ENCODE peak calls at places on chromosome X, in ten cellular contexts. P is GM20000; Y is NCI-H1092; R is naive thymus-derived CD8-positive, alpha-beta T cell; T is T-helper 1 cell; S is activated T-cell treated with anti-CD3 and anti-CD28 coated beads, Interleukin-2, amount 50 U/mL, for 1 hour; Q is EH; D is germinal center; X is breast epithelium; Z is H54. M is an unnamed sample.

GRCh38 chrX:9532349-9532748 is 67.5 kb downstream of the TBL1X start:
- DNase-seq in Y (no peak), S (no peak), P (no peak), Q (no peak), D (no peak), X (no peak), Z (no peak), T (no peak), R (no peak), M (no peak)

GRCh38 chrX:154096140-154097002 is 1.1 kb downstream of the MECP2 start:
- DNase-seq in X (no peak), Q (peak; percentile 63), Z (no peak), T (no peak), S (peak; percentile 31), Y (no peak), P (peak; percentile 22), D (peak; percentile 1), R (no peak), M (no peak)

GRCh38 chrX:47840106-47840505 is 3.4 kb downstream of the ZNF81 start:
- DNase-seq in Z (no peak), D (no peak), Q (no peak), S (no peak), X (no peak), T (no peak), Y (no peak), P (no peak), R (no peak), M (no peak)

GRCh38 chrX:129637217-129638109 is 17.3 kb downstream of the APLN start:
- DNase-seq in X (peak; percentile 34), D (peak; percentile 52), T (peak; percentile 26), P (peak; percentile 67), R (peak; percentile 51), Y (peak; percentile 51), Q (peak; percentile 61), Z (no peak), S (peak; percentile 79), M (peak; percentile 79)

GRCh38 chrX:40960041-40960440 is 125.2 kb upstream of the USP9X start:
- DNase-seq in P (no peak), X (no peak), S (no peak), Z (no peak), Y (no peak), T (no peak), R (no peak), D (no peak), Q (no peak), M (no peak)

GRCh38 chrX:1925053-1925481 is 310.2 kb downstream of the ASMT start:
- DNase-seq in P (no peak), Q (peak; percentile 32), X (no peak), S (no peak), R (no peak), T (no peak), D (no peak), Y (no peak), Z (no peak), M (no peak)

GRCh38 chrX:20143539-20143938 is 1.9 kb upstream of the EIF1AX start:
- DNase-seq in Z (no peak), D (no peak), T (no peak), X (no peak), R (no peak), S (no peak), Y (no peak), Q (no peak), P (no peak), M (no peak)

GRCh38 chrX:30228526-30228925 is 1.9 kb upstream of the MAGEB3 start:
- DNase-seq in Y (no peak), X (no peak), R (no peak), D (no peak), Q (no peak), T (no peak), Z (no peak), S (no peak), P (no peak), M (no peak)

GRCh38 chrX:134990475-134991473 is at the start of gene SMIM10:
- DNase-seq in S (peak; percentile 32), D (peak; percentile 2), X (peak; percentile 23), T (no peak), Y (no peak), P (peak; percentile 24), Z (peak; percentile 69), Q (peak; percentile 86), R (no peak), M (peak; percentile 17)

GRCh38 chrX:40058719-40059118 is 39.0 kb downstream of the BCOR start:
- DNase-seq in Z (no peak), S (no peak), P (no peak), Q (no peak), T (no peak), R (no peak), Y (peak; percentile 94), X (no peak), D (no peak), M (no peak)

GRCh38 chrX:19332983-19333382 is 10.7 kb upstream of the PDHA1 start:
- DNase-seq in P (no peak), Z (no peak), T (no peak), S (no peak), Y (peak; percentile 71), R (no peak), X (no peak), D (no peak), Q (peak; percentile 50), M (no peak)

GRCh38 chrX:133287860-133288259 is 69.7 kb upstream of the TFDP3 start:
- DNase-seq in T (no peak), X (no peak), Z (no peak), Q (no peak), R (no peak), P (no peak), D (no peak), Y (no peak), S (no peak), M (no peak)

GRCh38 chrX:50157545-50158125 is 43.2 kb downstream of the AKAP4 start:
- DNase-seq in Z (no peak), R (no peak), S (no peak), T (no peak), P (no peak), D (no peak), X (no peak), Y (no peak), Q (peak; percentile 22), M (no peak)

GRCh38 chrX:41720125-41720780 is 3.7 kb upstream of the GPR82 start:
- DNase-seq in P (peak; percentile 20), S (peak; percentile 28), Z (no peak), X (no peak), Y (no peak), D (peak; percentile 19), T (no peak), R (no peak), Q (peak; percentile 12), M (peak; percentile 50)

GRCh38 chrX:16882702-16883486 is 12.7 kb upstream of the RBBP7 start:
- DNase-seq in S (peak; percentile 76), P (peak; percentile 41), Y (peak; percentile 85), Z (no peak), T (no peak), X (peak; percentile 39), R (peak; percentile 48), Q (peak; percentile 59), D (peak; percentile 63), M (peak; percentile 71)

GRCh38 chrX:17412692-17413091 is 37.7 kb downstream of the NHS start:
- DNase-seq in Y (no peak), T (no peak), Q (peak; percentile 79), S (no peak), P (no peak), Z (no peak), D (no peak), R (no peak), X (no peak), M (no peak)

GRCh38 chrX:21295246-21295820 is 78.9 kb upstream of the CNKSR2 start:
- DNase-seq in S (no peak), D (no peak), Y (no peak), Q (no peak), P (no peak), X (no peak), Z (no peak), T (no peak), R (no peak), M (no peak)

GRCh38 chrX:96435636-96436035 is 249.0 kb upstream of the DIAPH2 start:
- DNase-seq in P (no peak), R (no peak), Z (no peak), D (no peak), T (no peak), S (no peak), Y (no peak), X (no peak), Q (peak; percentile 50), M (no peak)

GRCh38 chrX:109629310-109629709 is 4.3 kb upstream of the KCNE5 start:
- DNase-seq in T (no peak), R (no peak), Z (no peak), Y (peak; percentile 15), D (no peak), X (no peak), S (no peak), Q (no peak), P (no peak), M (no peak)

GRCh38 chrX:46957299-46957698 is 45.1 kb downstream of the JADE3 start:
- DNase-seq in T (no peak), X (no peak), P (no peak), D (no peak), R (no peak), Z (no peak), Q (no peak), Y (no peak), S (no peak), M (no peak)

GRCh38 chrX:133810925-133811324 is 174.5 kb downstream of the GPC3 start:
- DNase-seq in D (no peak), X (no peak), T (no peak), Q (no peak), P (no peak), Z (no peak), S (no peak), Y (no peak), R (no peak), M (no peak)

GRCh38 chrX:109347618-109348017 is 134.3 kb downstream of the GUCY2F start:
- DNase-seq in P (no peak), T (no peak), X (no peak), Q (peak; percentile 25), Y (no peak), R (no peak), Z (no peak), D (no peak), S (no peak), M (no peak)

GRCh38 chrX:74251006-74251930 is 52.7 kb upstream of the ZCCHC13 start:
- DNase-seq in D (no peak), T (no peak), Q (peak; percentile 83), S (no peak), P (no peak), Y (no peak), R (no peak), Z (no peak), X (no peak), M (no peak)

GRCh38 chrX:67734111-67734753 is 190.4 kb downstream of the AR start:
- DNase-seq in X (no peak), D (no peak), Z (no peak), P (no peak), R (no peak), T (no peak), S (no peak), Y (no peak), Q (no peak), M (no peak)

GRCh38 chrX:133085785-133086184 is 11.1 kb downstream of the USP26 start:
- DNase-seq in R (no peak), X (no peak), T (no peak), Z (no peak), Q (no peak), Y (no peak), P (no peak), D (no peak), S (no peak), M (no peak)

GRCh38 chrX:132187451-132187850 is 31.8 kb downstream of the RAP2C start:
- DNase-seq in R (no peak), Q (no peak), X (no peak), Y (no peak), T (no peak), D (no peak), Z (no peak), P (no peak), S (no peak), M (no peak)

GRCh38 chrX:43655961-43656494 is at the start of gene MAOA:
- DNase-seq in Q (no peak), Y (no peak), P (no peak), Z (no peak), D (peak; percentile 2), T (no peak), R (peak; percentile 32), X (peak; percentile 66), S (peak; percentile 46), M (peak; percentile 42)

GRCh38 chrX:20309796-20310195 is 43.1 kb upstream of the RPS6KA3 start:
- DNase-seq in X (no peak), Z (no peak), R (no peak), D (no peak), Y (no peak), Q (peak; percentile 32), P (no peak), T (no peak), S (no peak), M (no peak)

M was measured in activated CD8-positive, alpha-beta memory T cell treated with anti-CD3 and anti-CD28 coated beads, Interleukin-2, amount 50 U/mL, for 4 hours.